ENCODE peak calls at places on chromosomes 13 and 19, in four cellular contexts. X is HepG2, E is A549, S is H1. B is an unnamed sample.

GRCh38 chr13:29369060-29369743 is 226.3 kb downstream of the SLC7A1 start:
- DNase-seq in X (peak), E (peak), S (no peak), B (no peak)

GRCh38 chr19:13505761-13506549 is at the start of gene CACNA1A:
- DNase-seq in X (no peak), E (no peak), S (no peak), B (peak)

GRCh38 chr19:38693380-38694223 is 46.2 kb downstream of the ACTN4 start:
- DNase-seq in X (peak), E (peak), S (no peak), B (peak)

GRCh38 chr13:21014139-21014665 is 47.2 kb downstream of the LATS2 start:
- DNase-seq in X (no peak), E (no peak), S (no peak), B (no peak)

GRCh38 chr13:31556376-31556775 is 182.9 kb upstream of the RXFP2 start:
- DNase-seq in X (no peak), E (no peak), S (no peak), B (no peak)

GRCh38 chr19:35211545-35212230 is 16.9 kb downstream of the FAM187B start:
- DNase-seq in X (peak), E (no peak), S (no peak), B (no peak)

GRCh38 chr19:29001006-29001921 is 211.7 kb downstream of the UQCRFS1 start:
- DNase-seq in X (no peak), E (no peak), S (no peak), B (no peak)

GRCh38 chr13:100139822-100140221 is 50.9 kb downstream of the PCCA start:
- DNase-seq in X (peak), E (no peak), S (no peak), B (no peak)

GRCh38 chr13:27379694-27380596 is 44.5 kb upstream of the GTF3A start:
- DNase-seq in X (peak), E (peak), S (peak), B (peak)

GRCh38 chr19:32661318-32661717 is 13.7 kb downstream of the ANKRD27 start:
- DNase-seq in X (peak), E (no peak), S (no peak), B (no peak)

GRCh38 chr13:112213467-112214245 is 146.7 kb downstream of the SOX1 start:
- DNase-seq in X (peak), E (peak), S (no peak), B (no peak)

GRCh38 chr19:16441661-16442071 is 30.1 kb downstream of the EPS15L1 start:
- DNase-seq in X (no peak), E (peak), S (no peak), B (peak)
- TF ChIP-seq JUN in X (no peak), E (no peak), S (no peak), B (no peak)

GRCh38 chr19:5080030-5080644 is 111.2 kb downstream of the KDM4B start:
- DNase-seq in X (no peak), E (no peak), S (no peak), B (no peak)

GRCh38 chr19:5077209-5077515 is 108.2 kb downstream of the KDM4B start:
- DNase-seq in X (no peak), E (no peak), S (no peak), B (no peak)

GRCh38 chr19:5078179-5078578 is 109.3 kb downstream of the KDM4B start:
- DNase-seq in X (no peak), E (no peak), S (no peak), B (no peak)

GRCh38 chr19:5079410-5079774 is 110.5 kb downstream of the KDM4B start:
- DNase-seq in X (no peak), E (no peak), S (no peak), B (no peak)

GRCh38 chr19:5078666-5079409 is 109.9 kb downstream of the KDM4B start:
- DNase-seq in X (no peak), E (no peak), S (no peak), B (no peak)
- TF ChIP-seq USF2 in X (no peak), E (no peak), S (no peak), B (no peak)

GRCh38 chr19:48751835-48752510 is 468 bp downstream of the FUT1 start:
- DNase-seq in X (no peak), E (no peak), S (no peak), B (no peak)

GRCh38 chr19:48746738-48747575 is at the start of gene IZUMO1:
- DNase-seq in X (no peak), E (peak), S (no peak), B (peak)

GRCh38 chr19:48750351-48750750 is 2.1 kb downstream of the FUT1 start:
- DNase-seq in X (no peak), E (no peak), S (no peak), B (no peak)

GRCh38 chr19:48750771-48751504 is 1.5 kb downstream of the FUT1 start:
- DNase-seq in X (no peak), E (no peak), S (no peak), B (no peak)

GRCh38 chr19:48749571-48750198 is 2.8 kb downstream of the FUT1 start:
- DNase-seq in X (no peak), E (no peak), S (no peak), B (no peak)
- TF ChIP-seq JUN in X (no peak), E (no peak), S (no peak), B (no peak)

GRCh38 chr19:1592755-1593628 is at the start of gene MBD3:
- DNase-seq in X (peak), E (peak), S (peak), B (peak)

GRCh38 chr19:1587872-1588271 is 4.8 kb downstream of the MBD3 start:
- DNase-seq in X (peak), E (no peak), S (no peak), B (no peak)

GRCh38 chr19:1591421-1592022 is 1.1 kb downstream of the MBD3 start:
- DNase-seq in X (no peak), E (no peak), S (no peak), B (no peak)

GRCh38 chr19:1592023-1592754 is 476 bp downstream of the MBD3 start:
- DNase-seq in X (peak), E (peak), S (peak), B (peak)

GRCh38 chr19:1590641-1591397 is 1.8 kb downstream of the MBD3 start:
- DNase-seq in X (peak), E (peak), S (no peak), B (peak)
- TF ChIP-seq USF2 in X (no peak), E (no peak), S (no peak), B (no peak)